ENCODE peak calls at places on chromosomes 1 and 21, in four cellular contexts. X, W, T and H are unnamed samples.

GRCh38 chr21:42522271-42522670 is 8.6 kb downstream of the SLC37A1 start:
- DNase-seq in T (no peak), X (no peak), W (no peak), H (no peak)

GRCh38 chr1:217453816-217454215 is 177.1 kb downstream of the GPATCH2 start:
- DNase-seq in T (no peak), X (no peak), W (no peak), H (no peak)

GRCh38 chr1:43853161-43853921 is 80.3 kb upstream of the ARTN start:
- DNase-seq in X (peak; percentile 36), T (peak; percentile 83), W (no peak), H (peak; percentile 63)

GRCh38 chr1:71462247-71462646 is 381.4 kb upstream of the ZRANB2 start:
- DNase-seq in T (no peak), W (no peak), X (no peak), H (no peak)

GRCh38 chr1:173190101-173190895 is 16.8 kb downstream of the TNFSF4 start:
- DNase-seq in X (peak; percentile 86), W (peak; percentile 40), T (peak; percentile 77), H (no peak)

GRCh38 chr1:230850547-230850946 is 17.8 kb downstream of the C1orf198 start:
- DNase-seq in W (no peak), X (no peak), T (no peak), H (no peak)

GRCh38 chr21:37784591-37785318 is 131.5 kb downstream of the KCNJ6 start:
- DNase-seq in W (no peak), T (no peak), X (no peak), H (no peak)

GRCh38 chr1:3030663-3031381 is 9.6 kb downstream of the ACTRT2 start:
- DNase-seq in W (no peak), X (no peak), T (no peak), H (no peak)

GRCh38 chr21:34522284-34522683 is 10.3 kb upstream of the KCNE1 start:
- DNase-seq in T (no peak), X (no peak), W (no peak), H (no peak)

GRCh38 chr1:74995848-74996247 is 138.3 kb upstream of the LHX8 start:
- DNase-seq in T (no peak), X (no peak), W (no peak), H (no peak)

DNA sequence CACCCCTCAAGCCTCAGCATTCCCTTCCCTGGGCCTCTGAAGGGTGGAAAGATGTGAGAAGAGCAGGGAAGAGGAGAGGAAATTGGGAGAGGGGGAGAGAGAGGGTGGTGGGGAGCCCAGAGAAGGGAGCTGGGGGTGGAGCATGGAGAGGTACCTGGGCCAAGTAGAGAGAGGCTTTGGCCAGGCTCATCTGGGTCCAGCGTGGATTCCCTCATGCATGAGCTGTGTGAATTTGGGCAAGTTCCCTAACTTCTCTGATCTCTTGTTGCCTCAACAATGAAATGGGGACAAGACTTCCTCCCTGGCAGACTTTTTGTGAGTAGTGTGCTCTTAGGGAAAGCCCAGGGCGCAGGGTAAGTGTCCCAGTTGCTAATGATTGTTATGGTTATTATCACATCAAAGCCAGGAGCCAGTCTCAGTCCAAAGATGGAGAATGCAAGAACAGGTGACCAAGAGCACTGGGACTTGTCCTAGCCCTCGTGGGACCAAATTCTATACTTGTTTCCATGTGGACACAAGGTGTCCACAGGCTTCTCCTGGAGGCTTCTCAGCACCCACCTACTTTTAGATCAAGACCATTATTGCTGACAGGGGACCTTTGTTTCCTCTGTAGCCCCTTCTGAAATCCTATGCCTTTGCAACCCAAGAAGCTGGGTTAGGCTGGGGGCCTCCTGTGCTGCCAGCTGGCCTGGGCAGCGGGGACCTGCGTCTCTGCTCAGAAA is 13.9 kb downstream of the IL6R start:
- DNase-seq in X (no peak), T (peak; percentile 31), W (no peak), H (no peak)
- H3K9ac ChIP-seq in X (peak overlapping the region; percentile 66), T (peak overlapping the region; percentile 84), W (peak overlapping the region; percentile 57), H (no peak overlapping the region)

GRCh38 chr1:181607524-181607923 is 124.2 kb downstream of the CACNA1E start:
- DNase-seq in X (no peak), W (no peak), T (no peak), H (no peak)
- H3K9me2 ChIP-seq in X (no peaks in the 10 kb centered on the region), W (no peaks in the 10 kb centered on the region), T (no peaks in the 10 kb centered on the region), H (no peaks in the 10 kb centered on the region)

DNA sequence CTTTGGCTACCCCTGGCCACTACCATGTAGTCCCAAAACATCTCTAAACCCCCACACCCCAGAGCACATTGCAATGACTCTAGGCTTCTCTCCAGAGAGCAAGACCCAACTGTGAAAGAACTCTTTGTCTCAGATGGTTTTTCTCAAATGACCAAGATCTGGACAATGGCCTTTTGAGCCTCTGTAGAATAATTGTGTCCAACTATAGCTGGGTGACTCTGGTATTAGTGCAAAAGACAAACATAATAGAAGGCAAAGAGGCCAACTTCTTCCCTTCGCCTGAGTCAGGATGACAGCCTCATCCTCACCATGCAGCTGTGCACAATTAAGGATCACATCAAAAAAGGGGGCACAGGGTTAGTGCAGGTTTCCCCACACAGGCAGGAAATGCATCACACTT is 139.6 kb downstream of the BRINP2 start:
- DNase-seq in X (peak; percentile 48), W (no peak), T (no peak), H (no peak)
- H3K27ac ChIP-seq in X (peak overlapping the region; percentile 75), W (no peak overlapping the region), T (no peak overlapping the region), H (no peak overlapping the region)

DNA sequence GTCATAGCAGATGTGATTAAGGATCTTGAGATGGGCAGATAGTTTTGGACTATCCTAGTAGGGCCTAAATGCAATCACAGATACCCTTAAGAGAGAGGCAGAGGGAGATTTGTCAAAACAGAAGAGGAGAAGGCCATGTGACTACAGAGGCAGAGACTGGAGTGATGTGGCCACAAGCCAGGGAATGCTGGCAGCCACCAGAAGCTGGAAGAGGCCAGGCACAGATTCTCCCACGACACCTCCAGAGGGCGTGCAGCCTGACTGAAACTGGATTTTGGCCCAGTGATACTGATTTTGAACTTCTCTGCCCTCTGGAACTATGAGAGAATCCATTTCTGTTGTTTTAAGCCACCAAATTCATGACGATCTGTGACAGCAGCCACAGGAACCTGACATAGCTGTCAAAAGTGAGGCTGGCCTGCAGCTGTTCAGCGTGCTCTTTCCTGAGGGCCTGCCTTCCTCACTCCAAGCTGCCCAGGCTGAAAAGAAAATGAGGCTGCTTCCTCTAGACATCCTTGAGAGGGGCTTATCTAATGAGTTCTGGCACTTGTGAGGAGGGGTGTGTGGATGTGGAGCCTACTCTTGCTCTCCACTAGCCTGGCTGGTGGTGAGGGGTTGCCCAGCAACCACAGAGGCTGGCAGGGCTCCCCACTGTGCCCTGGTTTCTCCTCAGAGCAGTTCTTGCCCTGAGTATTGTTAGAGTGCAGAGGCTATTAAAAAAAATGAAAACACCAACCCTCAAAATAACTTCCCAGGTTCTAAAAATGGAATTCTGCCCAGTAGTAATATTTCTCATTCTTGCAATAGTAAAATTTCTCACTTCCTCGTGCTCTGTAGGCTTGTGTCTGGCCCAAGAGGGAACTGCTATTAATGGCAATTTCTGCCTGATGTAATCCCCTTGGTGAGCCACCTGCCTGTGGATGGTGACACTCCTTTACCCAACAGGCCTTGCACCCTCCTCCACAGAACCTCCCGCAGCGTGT is 52.4 kb upstream of the EPS8L3 start:
- DNase-seq in W (no peak), X (no peak), T (peak; percentile 82), H (peak; percentile 93)
- H3K9ac ChIP-seq in W (no peak overlapping the region), X (no peak overlapping the region), T (peak overlapping the region; percentile 47), H (no peak overlapping the region)

DNA sequence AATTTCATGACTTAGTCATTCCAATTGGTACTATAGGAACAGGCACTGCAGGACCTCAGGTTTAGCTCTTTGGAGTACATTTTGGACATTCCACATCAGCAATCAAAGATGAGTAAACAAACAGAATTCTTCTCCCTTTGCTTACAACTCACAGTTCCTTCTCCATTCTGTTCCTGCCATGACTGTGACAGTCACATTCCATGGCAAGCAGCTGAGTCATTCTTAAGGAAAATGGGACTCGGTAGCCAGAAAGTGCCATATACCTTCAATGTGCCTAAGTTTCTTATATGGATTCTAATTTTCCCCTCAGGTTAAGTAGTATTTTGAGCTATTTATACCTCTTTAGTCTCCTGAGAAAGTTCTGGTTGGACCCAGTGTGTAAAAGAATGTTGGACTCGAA is 25.6 kb downstream of the CRCT1 start:
- DNase-seq in X (no peak), W (no peak), T (no peak), H (no peak)
- H3K9me2 ChIP-seq in X (no peaks in the 10 kb centered on the region), W (no peaks in the 10 kb centered on the region), T (no peaks in the 10 kb centered on the region), H (no peaks in the 10 kb centered on the region)

GRCh38 chr1:178282949-178283367 is 189.1 kb downstream of the RASAL2 start:
- DNase-seq in T (no peak), W (peak; percentile 26), X (peak; percentile 62), H (no peak)
- H3K27ac ChIP-seq in T (no peak overlapping the region), W (no peak overlapping the region), X (peak overlapping the region; percentile 51), H (no peak overlapping the region)

GRCh38 chr1:62178372-62178771 is 16.3 kb upstream of the L1TD1 start:
- DNase-seq in T (no peak), W (no peak), X (no peak), H (no peak)
- H3K9ac ChIP-seq in T (no peak overlapping the region), W (no peak overlapping the region), X (no peak overlapping the region), H (no peak overlapping the region)

GRCh38 chr1:114043548-114043947 is 64.3 kb downstream of the OLFML3 start:
- DNase-seq in T (no peak), X (no peak), W (no peak), H (no peak)
- H3K9me2 ChIP-seq in T (no peaks in the 10 kb centered on the region), X (no peaks in the 10 kb centered on the region), W (no peaks in the 10 kb centered on the region), H (no peaks in the 10 kb centered on the region)

GRCh38 chr1:180909462-180909976 is 3.2 kb upstream of the KIAA1614 start:
- DNase-seq in W (no peak), X (no peak), T (no peak), H (no peak)
- H3K27ac ChIP-seq in W (no peak overlapping the region), X (no peak overlapping the region), T (no peak overlapping the region), H (no peak overlapping the region)

DNA sequence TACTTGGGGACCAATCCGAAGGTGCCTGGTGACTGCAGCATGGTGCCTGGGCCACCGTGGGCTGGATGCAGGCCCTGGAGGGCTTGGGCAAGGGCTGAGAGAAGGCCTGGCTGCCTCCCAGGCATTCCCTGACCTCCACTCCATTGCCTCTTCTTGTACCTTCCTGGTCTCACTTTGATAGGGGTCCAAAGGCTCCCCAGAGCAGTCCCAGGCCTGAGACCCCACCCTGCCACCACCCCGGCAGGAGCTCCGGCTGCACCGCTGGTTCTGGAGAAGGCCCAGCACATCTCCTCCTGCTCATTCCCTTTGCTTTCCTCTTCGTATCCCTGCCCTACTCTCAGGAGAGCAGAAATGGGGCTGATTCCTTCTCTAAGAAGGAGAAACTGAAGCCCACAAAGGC is 133.3 kb upstream of the IPO9 start:
- DNase-seq in T (no peak), W (no peak), X (no peak), H (no peak)
- H3K9ac ChIP-seq in T (no peak overlapping the region), W (no peak overlapping the region), X (no peak overlapping the region), H (no peak overlapping the region)